ENCODE peak calls at places on chromosomes 7 and 10, in six cellular contexts. Y, P, B, K, E and W are unnamed samples.

GRCh38 chr7:81515009-81515408 is 254.8 kb downstream of the HGF start:
- DNase-seq in Y (no peak), P (no peak), B (no peak), K (no peak), E (no peak), W (no peak)

GRCh38 chr10:47403401-47404318 is 19.6 kb upstream of the ZNF488 start:
- DNase-seq in Y (no peak), P (no peak), B (no peak), K (peak), E (no peak), W (no peak)

GRCh38 chr7:12889391-12889790 is 202.0 kb downstream of the ARL4A start:
- DNase-seq in Y (no peak), P (peak), B (no peak), K (peak), E (no peak), W (no peak)

GRCh38 chr10:69910566-69910965 is 108.9 kb downstream of the COL13A1 start:
- DNase-seq in Y (no peak), P (no peak), B (no peak), K (no peak), E (no peak), W (no peak)

GRCh38 chr10:77195101-77195500 is 442.5 kb downstream of the KCNMA1 start:
- DNase-seq in Y (no peak), P (peak), B (no peak), K (peak), E (no peak), W (peak)

GRCh38 chr7:18667466-18667865 is 171.9 kb downstream of the HDAC9 start:
- DNase-seq in Y (no peak), P (peak), B (no peak), K (peak), E (no peak), W (peak)

GRCh38 chr7:36670585-36671431 is 53.5 kb downstream of the AOAH start:
- DNase-seq in Y (peak), P (no peak), B (peak), K (peak), E (peak), W (peak)

GRCh38 chr7:48213226-48213625 is 42.0 kb downstream of the ABCA13 start:
- DNase-seq in Y (no peak), P (no peak), B (no peak), K (no peak), E (no peak), W (no peak)

GRCh38 chr10:3418041-3418760 is 245.6 kb upstream of the PITRM1 start:
- DNase-seq in Y (no peak), P (no peak), B (no peak), K (no peak), E (no peak), W (no peak)

GRCh38 chr7:131509781-131510180 is 46.6 kb downstream of the PODXL start:
- DNase-seq in Y (no peak), P (no peak), B (no peak), K (no peak), E (no peak), W (no peak)

GRCh38 chr10:79937661-79938226 is 11.2 kb downstream of the SFTPD start:
- DNase-seq in Y (no peak), P (no peak), B (no peak), K (no peak), E (no peak), W (no peak)

GRCh38 chr7:73683916-73684693 is 708 bp downstream of the BUD23 start:
- DNase-seq in Y (no peak), P (no peak), B (no peak), K (no peak), E (no peak), W (no peak)